ENCODE peak calls at places on chromosomes 7 and 10, in seven cellular contexts. S is SK-N-SH, B is H1, Z is GM12878, C is GM12891, D is HepG2, X is K562. K is an unnamed sample.
A peak's percentile ranks its signal among the peaks of the same experiment; 100 is the strongest.

GRCh38 chr10:17665742-17666141 is 21.8 kb downstream of the STAM start:
- DNase-seq in S (no peak), B (no peak), Z (no peak), C (no peak), D (peak; percentile 20), X (no peak), K (no peak)

GRCh38 chr7:142412551-142413193 is 154.8 kb upstream of the PRSS58 start:
- DNase-seq in S (peak; percentile 54), B (peak; percentile 55), Z (no peak), C (peak; percentile 27), D (peak; percentile 23), X (peak; percentile 88), K (peak; percentile 19)

GRCh38 chr7:44307301-44307900 is 18.0 kb downstream of the CAMK2B start:
- DNase-seq in S (peak; percentile 87), B (peak; percentile 49), Z (no peak), C (no peak), D (peak; percentile 16), X (peak; percentile 23), K (no peak)

GRCh38 chr7:55026867-55027490 is 8.2 kb downstream of the EGFR start:
- DNase-seq in S (no peak), B (no peak), Z (no peak), C (no peak), D (no peak), X (no peak), K (no peak)

GRCh38 chr10:29437871-29438270 is 149.0 kb downstream of the LYZL1 start:
- DNase-seq in S (no peak), B (no peak), Z (no peak), C (no peak), D (no peak), X (no peak), K (no peak)

GRCh38 chr10:21724695-21725371 is 190.8 kb downstream of the MLLT10 start:
- DNase-seq in S (peak; percentile 61), B (no peak), Z (peak; percentile 59), C (peak; percentile 28), D (peak; percentile 98), X (peak; percentile 65), K (no peak)

GRCh38 chr7:82527831-82528230 is 84.3 kb upstream of the CACNA2D1 start:
- DNase-seq in S (no peak), B (no peak), Z (no peak), C (no peak), D (no peak), X (no peak), K (no peak)

GRCh38 chr7:30145521-30145920 is 10.7 kb downstream of the MTURN start:
- DNase-seq in S (no peak), B (no peak), Z (no peak), C (no peak), D (no peak), X (no peak), K (no peak)

GRCh38 chr7:50711271-50712175 is 71.2 kb downstream of the GRB10 start:
- DNase-seq in S (no peak), B (no peak), Z (no peak), C (no peak), D (no peak), X (no peak), K (no peak)

GRCh38 chr7:11699666-11700065 is 132.3 kb downstream of the THSD7A start:
- DNase-seq in S (no peak), B (no peak), Z (no peak), C (no peak), D (no peak), X (no peak), K (no peak)

GRCh38 chr7:65840446-65840845 is 32.4 kb upstream of the VKORC1L1 start:
- DNase-seq in S (no peak), B (no peak), Z (peak; percentile 39), C (peak; percentile 39), D (no peak), X (no peak), K (no peak)

GRCh38 chr10:118983263-118983662 is 46.3 kb upstream of the NANOS1 start:
- DNase-seq in S (no peak), B (no peak), Z (peak; percentile 44), C (no peak), D (peak; percentile 19), X (no peak), K (no peak)

GRCh38 chr7:155119801-155120382 is 49.8 kb downstream of the HTR5A start:
- DNase-seq in S (no peak), B (no peak), Z (no peak), C (no peak), D (no peak), X (no peak), K (no peak)

DNA sequence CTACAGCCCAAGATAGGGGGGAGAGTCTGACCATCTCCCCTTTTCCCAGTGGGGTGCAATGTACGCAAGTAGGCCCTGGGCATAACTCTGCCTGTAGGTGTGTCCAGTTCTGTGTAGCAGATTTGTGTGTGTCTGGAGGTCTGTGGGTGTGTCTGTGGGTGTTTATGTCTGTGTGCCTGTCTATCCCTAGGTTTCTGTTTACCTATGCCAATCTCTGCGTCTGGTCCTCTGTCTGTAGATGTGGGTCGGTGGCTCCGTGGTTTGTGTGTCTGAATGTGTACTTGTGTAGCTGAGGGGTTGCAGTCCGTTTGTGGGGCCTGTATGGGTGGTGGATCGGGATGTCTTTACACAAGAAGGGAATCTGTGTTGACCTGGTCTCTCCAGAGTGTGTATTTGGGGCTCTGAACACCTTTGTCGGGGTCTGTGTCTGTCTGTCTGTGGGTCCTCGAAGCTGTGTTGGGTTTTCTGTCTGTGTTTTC is 948 bp downstream of the NYAP1 start:
- DNase-seq in S (no peak), B (no peak), Z (no peak), C (no peak), D (no peak), X (no peak), K (no peak)
- TF ChIP-seq TAF1 in S (no peak), B (no peak), Z (no peak), C (no peak), D (no peak), X (no peak), K (no peak)

GRCh38 chr7:141097430-141097829 is 23.6 kb downstream of the TMEM178B start:
- DNase-seq in S (no peak), B (no peak), Z (no peak), C (no peak), D (no peak), X (no peak), K (no peak)
- TF ChIP-seq POLR2AphosphoS5 in S (no peak), B (no peak), Z (no peak), C (no peak), D (no peak), X (no peak), K (no peak)

GRCh38 chr10:86757110-86757790 is 831 bp downstream of the BMPR1A start:
- DNase-seq in S (no peak), B (no peak), Z (no peak), C (no peak), D (peak; percentile 62), X (peak; percentile 17), K (no peak)
- TF ChIP-seq TAF1 in S (no peak), B (no peak), Z (no peak), C (no peak), D (no peak), X (peak; percentile 19), K (no peak)

GRCh38 chr10:4241724-4242345 is 456.8 kb upstream of the KLF6 start:
- DNase-seq in S (no peak), B (no peak), Z (no peak), C (no peak), D (no peak), X (no peak), K (no peak)
- TF ChIP-seq POLR2AphosphoS5 in S (peak; percentile 56), B (no peak), Z (no peak), C (no peak), D (no peak), X (no peak), K (no peak)

DNA sequence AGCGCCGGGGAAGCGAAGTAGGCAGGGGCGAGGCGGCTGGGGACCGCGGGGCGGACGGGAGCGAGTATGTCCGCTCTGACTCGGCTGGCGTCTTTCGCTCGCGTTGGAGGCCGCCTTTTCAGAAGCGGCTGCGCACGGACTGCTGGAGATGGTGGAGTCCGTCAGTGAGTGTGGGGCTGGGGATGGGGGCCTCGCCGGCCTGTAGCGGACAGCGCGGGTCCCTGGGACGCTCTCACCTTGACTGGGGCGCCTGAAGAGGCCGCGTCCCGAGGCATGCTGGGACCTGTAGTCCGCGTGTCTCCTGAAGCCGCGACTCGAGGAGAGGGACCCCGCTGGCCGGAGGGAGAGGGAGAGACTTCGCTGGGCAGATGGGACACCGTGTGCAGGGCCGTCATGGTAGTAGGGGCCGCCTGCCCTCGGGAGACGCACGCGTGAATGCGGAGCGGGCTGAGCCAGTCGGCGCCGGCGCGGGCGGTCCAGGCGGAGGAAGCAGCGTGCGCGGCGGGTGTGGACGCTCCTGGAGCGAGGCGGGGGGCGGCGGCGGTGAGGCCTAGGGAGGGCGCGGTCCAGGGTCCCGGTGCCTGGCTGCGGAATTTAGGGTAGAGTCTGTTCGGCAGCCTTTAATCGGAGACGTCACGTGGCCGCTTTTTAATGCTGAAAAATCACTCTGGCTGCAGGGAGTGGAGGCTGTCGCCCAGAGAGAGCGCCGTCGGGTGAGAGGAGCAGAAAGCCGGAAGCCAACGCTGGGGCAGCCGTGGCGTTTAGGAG is at the start of gene NDUFB2:
- DNase-seq in S (peak; percentile 96), B (peak; percentile 96), Z (peak; percentile 57), C (peak; percentile 81), D (peak; percentile 67), X (peak; percentile 89), K (peak; percentile 92)
- TF ChIP-seq TAF1 in S (peak; percentile 20), B (peak; percentile 71), Z (no peak), C (peak; percentile 52), D (peak; percentile 68), X (peak; percentile 58), K (peak; percentile 14)

GRCh38 chr10:99619090-99619800 is 994 bp downstream of the SLC25A28 start:
- DNase-seq in S (no peak), B (no peak), Z (peak; percentile 39), C (no peak), D (no peak), X (no peak), K (no peak)

GRCh38 chr10:99619851-99620712 is at the start of gene SLC25A28:
- DNase-seq in S (peak; percentile 95), B (peak; percentile 92), Z (peak; percentile 100), C (peak; percentile 79), D (peak; percentile 100), X (peak; percentile 85), K (peak; percentile 83)

GRCh38 chr10:99620713-99621453 is 644 bp upstream of the SLC25A28 start:
- DNase-seq in S (peak; percentile 90), B (peak; percentile 88), Z (peak; percentile 26), C (peak; percentile 82), D (peak; percentile 83), X (peak; percentile 79), K (peak; percentile 58)

GRCh38 chr10:99623919-99624318 is 3.7 kb upstream of the SLC25A28 start:
- DNase-seq in S (no peak), B (no peak), Z (no peak), C (no peak), D (no peak), X (no peak), K (no peak)

DNA sequence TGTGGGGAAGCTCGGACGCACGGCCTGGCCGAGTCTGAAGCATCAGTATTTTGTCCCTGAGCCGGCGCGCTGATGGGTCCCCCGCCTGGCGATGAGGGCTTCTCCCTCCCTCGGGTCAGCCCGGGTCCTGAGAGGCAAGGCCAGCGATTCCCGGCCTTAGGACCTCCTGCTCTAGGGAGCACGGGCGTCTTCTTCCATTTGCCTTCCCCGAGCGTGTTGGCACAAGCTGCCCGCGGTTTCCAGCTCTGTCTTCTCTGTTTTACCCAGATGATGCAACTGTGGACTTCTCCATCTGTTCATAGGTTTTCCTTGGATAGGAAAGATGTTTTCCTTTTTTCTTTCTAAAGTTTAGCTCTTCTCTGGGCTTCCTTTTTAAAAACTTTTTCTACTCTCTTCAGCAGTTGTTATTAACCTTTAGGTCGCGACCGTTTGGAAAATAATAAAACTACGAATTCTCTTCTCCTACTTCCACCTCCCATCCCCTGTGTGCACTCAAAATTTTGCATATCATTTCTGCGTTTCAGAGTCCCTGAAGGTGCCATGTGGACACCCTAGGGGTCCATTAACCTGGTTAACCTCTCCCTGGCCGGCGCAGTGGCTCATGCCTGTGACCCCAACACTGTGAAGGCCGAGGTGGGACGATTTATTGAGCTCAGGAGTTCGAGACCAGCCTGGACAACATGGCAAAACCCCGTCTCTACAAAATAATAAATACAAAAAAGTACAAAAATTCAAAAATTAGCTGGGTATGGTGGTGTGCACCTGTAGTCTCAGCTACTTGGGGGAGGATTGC is 1.4 kb upstream of the SLC25A28 start:
- DNase-seq in S (peak; percentile 21), B (no peak), Z (no peak), C (no peak), D (no peak), X (no peak), K (no peak)
- TF ChIP-seq POLR2AphosphoS5 in S (no peak), B (peak; percentile 6), Z (no peak), C (peak; percentile 7), D (peak; percentile 72), X (no peak), K (no peak)

K was measured in GM12892.